ENCODE peak calls at places on chromosomes 2 and 18, in six cellular contexts. A, B, J, X, E and D are unnamed samples.

GRCh38 chr18:49234984-49235383 is 225.5 kb downstream of the DYM start:
- DNase-seq in A (no peak), B (no peak), J (no peak), X (no peak), E (no peak), D (no peak)

GRCh38 chr2:160494243-160494642 is 636 bp upstream of the RBMS1 start:
- DNase-seq in A (peak), B (no peak), J (no peak), X (peak), E (no peak), D (no peak)

GRCh38 chr2:102049756-102050443 is 58.1 kb downstream of the IL1R2 start:
- DNase-seq in A (no peak), B (no peak), J (peak), X (no peak), E (no peak), D (no peak)

GRCh38 chr2:45452866-45453265 is 158.2 kb downstream of the SRBD1 start:
- DNase-seq in A (peak), B (no peak), J (peak), X (peak), E (no peak), D (no peak)

GRCh38 chr2:162244559-162245031 is 1.4 kb upstream of the FAP start:
- DNase-seq in A (peak), B (peak), J (peak), X (peak), E (no peak), D (no peak)

GRCh38 chr2:10831387-10831985 is 18.9 kb upstream of the PDIA6 start:
- DNase-seq in A (no peak), B (no peak), J (no peak), X (no peak), E (no peak), D (no peak)

GRCh38 chr18:48939368-48940097 is 11.2 kb downstream of the SMAD7 start:
- DNase-seq in A (no peak), B (no peak), J (no peak), X (peak), E (no peak), D (no peak)

GRCh38 chr2:109487237-109487869 is 126.4 kb downstream of the SEPTIN10 start:
- DNase-seq in A (no peak), B (no peak), J (peak), X (peak), E (no peak), D (no peak)

GRCh38 chr2:70190086-70190412 is 770 bp downstream of the C2orf42 start:
- DNase-seq in A (no peak), B (no peak), J (no peak), X (no peak), E (no peak), D (no peak)

GRCh38 chr18:53566622-53567021 is 657.8 kb downstream of the MBD2 start:
- DNase-seq in A (no peak), B (no peak), J (no peak), X (no peak), E (no peak), D (no peak)

GRCh38 chr2:37877457-37878315 is 47.4 kb upstream of the RMDN2 start:
- DNase-seq in A (peak), B (no peak), J (peak), X (peak), E (peak), D (peak)

GRCh38 chr2:46874236-46874929 is 41.2 kb downstream of the MCFD2 start:
- DNase-seq in A (no peak), B (no peak), J (peak), X (no peak), E (no peak), D (no peak)

GRCh38 chr2:68918497-68918896 is 34.2 kb downstream of the GKN2 start:
- DNase-seq in A (no peak), B (no peak), J (no peak), X (no peak), E (no peak), D (no peak)

GRCh38 chr18:43034683-43035500 is 80.6 kb downstream of the RIT2 start:
- DNase-seq in A (no peak), B (no peak), J (no peak), X (no peak), E (no peak), D (no peak)

GRCh38 chr2:161265874-161266273 is 42.4 kb upstream of the PSMD14 start:
- DNase-seq in A (no peak), B (no peak), J (no peak), X (no peak), E (no peak), D (no peak)

GRCh38 chr2:239203443-239204142 is 197.2 kb downstream of the HDAC4 start:
- DNase-seq in A (no peak), B (no peak), J (no peak), X (no peak), E (no peak), D (no peak)

GRCh38 chr2:165015052-165015642 is 59.8 kb upstream of the SLC38A11 start:
- DNase-seq in A (peak), B (peak), J (peak), X (peak), E (peak), D (peak)

GRCh38 chr2:202104286-202104870 is 31.3 kb downstream of the KIAA2012 start:
- DNase-seq in A (peak), B (peak), J (peak), X (peak), E (peak), D (peak)

DNA sequence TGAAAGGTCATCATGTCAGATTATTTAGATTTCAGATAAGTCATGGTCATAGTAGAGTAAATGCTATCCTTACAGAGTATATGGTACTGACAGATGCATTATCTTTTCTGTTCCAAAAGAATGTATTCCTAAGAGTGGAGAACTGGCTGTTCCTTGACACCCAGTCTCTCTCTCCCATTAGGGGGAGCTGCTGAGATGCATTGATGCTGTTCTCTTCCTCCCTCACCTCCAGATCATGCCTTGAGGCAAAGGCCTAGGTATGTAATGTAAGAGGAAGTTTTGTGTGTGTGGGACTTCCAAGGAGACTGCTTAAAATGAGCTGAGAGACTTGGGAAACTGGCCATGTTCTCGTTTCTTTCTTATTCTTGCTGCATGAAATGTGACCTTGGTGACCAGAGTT is 979.5 kb upstream of the CELF4 start:
- DNase-seq in A (no peak), B (no peak), J (no peak), X (no peak), E (no peak), D (peak)
- TF ChIP-seq CTCF in A (no peak), B (no peak), J (no peak), X (no peak), E (peak), D (peak)

GRCh38 chr2:241701155-241701404 is 759 bp upstream of the ING5 start:
- DNase-seq in A (no peak), B (no peak), J (peak), X (no peak), E (no peak), D (no peak)

GRCh38 chr2:241701405-241702154 is at the start of gene ING5:
- DNase-seq in A (peak), B (peak), J (peak), X (peak), E (peak), D (peak)

GRCh38 chr2:241702405-241703127 is 727 bp downstream of the ING5 start:
- DNase-seq in A (peak), B (peak), J (no peak), X (peak), E (peak), D (peak)

GRCh38 chr2:241702155-241702404 is 241 bp downstream of the ING5 start:
- DNase-seq in A (no peak), B (no peak), J (peak), X (peak), E (peak), D (peak)

DNA sequence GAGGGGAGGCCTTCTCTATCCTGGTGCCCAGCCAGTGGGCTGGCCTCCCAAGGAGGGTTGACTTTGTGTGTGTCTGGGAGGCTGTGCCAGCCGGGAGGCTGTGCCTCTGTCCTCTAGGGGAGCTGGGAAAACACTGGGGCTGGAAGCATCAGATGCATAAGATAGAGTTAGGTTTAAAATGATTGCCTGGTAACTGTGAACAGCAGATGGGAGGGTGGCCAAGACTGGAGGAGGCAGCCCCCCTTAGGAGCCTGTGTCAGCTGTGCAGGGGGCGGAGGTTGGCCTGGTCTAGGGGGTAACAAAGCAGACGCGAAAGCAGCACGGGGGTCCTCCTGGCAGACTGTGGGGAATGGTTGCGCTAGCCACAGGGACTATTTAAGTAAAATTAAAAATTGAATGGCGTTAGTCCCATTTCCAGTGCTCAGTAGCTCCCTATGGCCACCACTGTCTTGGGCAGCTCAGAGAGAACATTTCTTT is 1.3 kb downstream of the ING5 start:
- DNase-seq in A (no peak), B (no peak), J (peak), X (peak), E (no peak), D (peak)
- TF ChIP-seq CTCF in A (no peak), B (no peak), J (no peak), X (peak), E (no peak), D (no peak)

GRCh38 chr2:150485114-150485870 is 2.2 kb downstream of the RND3 start:
- DNase-seq in A (peak), B (peak), J (peak), X (peak), E (peak), D (peak)
- TF ChIP-seq CTCF in A (peak), B (peak), J (peak), X (peak), E (no peak), D (no peak)

GRCh38 chr2:86298411-86299390 is 38.7 kb downstream of the REEP1 start:
- DNase-seq in A (no peak), B (no peak), J (peak), X (no peak), E (no peak), D (no peak)
- TF ChIP-seq CTCF in A (peak), B (no peak), J (peak), X (peak), E (no peak), D (no peak)

GRCh38 chr2:27428213-27428977 is at the start of gene NRBP1:
- DNase-seq in A (peak), B (peak), J (peak), X (peak), E (peak), D (peak)
- TF ChIP-seq CTCF in A (peak), B (no peak), J (no peak), X (no peak), E (no peak), D (no peak)

GRCh38 chr2:6922201-6922656 is 5.0 kb downstream of the RNF144A start:
- DNase-seq in A (no peak), B (no peak), J (peak), X (no peak), E (no peak), D (no peak)
- TF ChIP-seq CTCF in A (no peak), B (peak), J (peak), X (no peak), E (peak), D (no peak)

GRCh38 chr2:27441958-27442281 is 261 bp upstream of the KRTCAP3 start:
- DNase-seq in A (no peak), B (no peak), J (no peak), X (no peak), E (no peak), D (no peak)
- TF ChIP-seq CTCF in A (peak), B (no peak), J (no peak), X (no peak), E (no peak), D (no peak)

GRCh38 chr2:72036173-72036545 is 111.5 kb downstream of the CYP26B1 start:
- DNase-seq in A (no peak), B (no peak), J (no peak), X (no peak), E (peak), D (no peak)
- TF ChIP-seq CTCF in A (no peak), B (no peak), J (no peak), X (no peak), E (no peak), D (no peak)

GRCh38 chr2:65349863-65350262 is 82.5 kb downstream of the SPRED2 start:
- DNase-seq in A (peak), B (peak), J (peak), X (peak), E (no peak), D (no peak)

GRCh38 chr2:65351948-65352595 is 80.3 kb downstream of the SPRED2 start:
- DNase-seq in A (no peak), B (no peak), J (no peak), X (no peak), E (no peak), D (no peak)

GRCh38 chr2:65351234-65351947 is 81.0 kb downstream of the SPRED2 start:
- DNase-seq in A (no peak), B (no peak), J (no peak), X (no peak), E (no peak), D (no peak)

GRCh38 chr2:65353046-65353445 is 79.4 kb downstream of the SPRED2 start:
- DNase-seq in A (no peak), B (no peak), J (no peak), X (no peak), E (no peak), D (no peak)

DNA sequence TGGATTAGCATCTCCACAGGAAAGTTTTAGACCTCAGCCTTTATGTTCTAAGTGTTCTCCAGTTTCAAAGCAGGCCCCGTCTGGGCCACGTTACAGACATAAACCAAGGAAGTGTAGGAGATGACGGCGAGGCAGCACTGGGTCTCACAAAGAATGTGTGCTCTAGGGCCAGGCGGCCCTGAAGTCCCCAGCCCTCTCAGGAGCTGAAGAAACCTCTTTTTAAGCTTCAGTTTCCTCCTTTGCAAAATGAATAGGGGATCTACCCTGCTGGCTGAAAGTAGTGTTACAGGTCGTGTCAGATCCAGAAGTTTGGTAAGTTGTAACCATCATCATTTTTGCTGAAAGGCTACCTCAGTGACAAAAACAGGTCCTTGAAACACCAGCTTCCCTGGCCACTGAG is 81.7 kb downstream of the SPRED2 start:
- DNase-seq in A (no peak), B (no peak), J (no peak), X (no peak), E (peak), D (peak)
- TF ChIP-seq CTCF in A (no peak), B (no peak), J (peak), X (peak), E (no peak), D (no peak)